ENCODE peak calls at places on chromosomes 1 and 21, in five cellular contexts. D is NCI-H2029, O is Panc1, Q is EH, K is ureter. X is an unnamed sample.
A peak's percentile ranks its signal among the peaks of the same experiment; 100 is the strongest.

GRCh38 chr1:115838426-115838804 is 2.5 kb downstream of the NHLH2 start:
- DNase-seq in O (no peak), D (no peak), Q (no peak), K (no peak), X (no peak)

GRCh38 chr1:156898971-156899657 is 5.6 kb downstream of the PEAR1 start:
- DNase-seq in Q (no peak), O (no peak), K (no peak), D (no peak), X (no peak)

GRCh38 chr1:17579951-17580939 is 40.7 kb downstream of the ARHGEF10L start:
- DNase-seq in O (no peak), D (no peak), Q (no peak), K (no peak), X (no peak)

GRCh38 chr1:100362821-100363466 is 10.6 kb downstream of the CDC14A start:
- DNase-seq in Q (no peak), K (no peak), D (no peak), O (no peak), X (no peak)

GRCh38 chr1:206924549-206925115 is 2.9 kb upstream of the FCMR start:
- DNase-seq in Q (no peak), O (no peak), D (no peak), K (no peak), X (no peak)

GRCh38 chr1:205344010-205344808 is 12.5 kb downstream of the KLHDC8A start:
- DNase-seq in K (no peak), O (no peak), Q (peak; percentile 18), D (peak; percentile 35), X (no peak)

GRCh38 chr1:205791568-205792180 is 16.4 kb upstream of the RAB29 start:
- DNase-seq in O (peak; percentile 46), Q (peak; percentile 70), K (peak; percentile 68), D (no peak), X (no peak)

GRCh38 chr21:32463889-32464300 is 51.4 kb downstream of the EVA1C start:
- DNase-seq in Q (peak; percentile 97), K (no peak), O (peak; percentile 24), D (no peak), X (peak; percentile 88)

GRCh38 chr1:43547538-43548072 is 16.9 kb downstream of the PTPRF start:
- DNase-seq in O (no peak), K (no peak), Q (no peak), D (peak; percentile 27), X (no peak)

GRCh38 chr1:76161451-76161850 is 86.9 kb downstream of the ST6GALNAC3 start:
- DNase-seq in K (no peak), D (no peak), Q (no peak), O (no peak), X (no peak)

GRCh38 chr1:58568911-58569310 is 8.1 kb downstream of the TACSTD2 start:
- DNase-seq in Q (no peak), O (no peak), D (no peak), K (no peak), X (no peak)

GRCh38 chr1:37663426-37664000 is 28.8 kb upstream of the CDCA8 start:
- DNase-seq in O (no peak), K (no peak), D (no peak), Q (no peak), X (no peak)

GRCh38 chr1:94962745-94963265 is 35.9 kb upstream of the CNN3 start:
- DNase-seq in Q (peak; percentile 64), K (peak; percentile 51), D (peak; percentile 67), O (no peak), X (no peak)

GRCh38 chr1:6859415-6860343 is 74.4 kb downstream of the CAMTA1 start:
- DNase-seq in Q (peak; percentile 98), K (no peak), D (peak; percentile 5), O (peak; percentile 46), X (peak; percentile 88)

GRCh38 chr1:166865931-166866330 is 10.1 kb downstream of the TADA1 start:
- DNase-seq in D (no peak), Q (peak; percentile 9), K (no peak), O (no peak), X (no peak)

GRCh38 chr1:30129421-30130055 is 593.8 kb downstream of the MATN1 start:
- DNase-seq in O (no peak), Q (no peak), D (no peak), K (no peak), X (no peak)